ENCODE peak calls at places on chromosome 10, in seven cellular contexts. G is uterus, W is Peyer's patch, Y is HCT116, N is stomach, P is HL-60, K is heart right ventricle. E is an unnamed sample.

GRCh38 chr10:105206616-105207015 is 565.5 kb downstream of the SORCS3 start:
- DNase-seq in G (no peak), W (no peak), Y (no peak), N (no peak), P (no peak), K (no peak), E (no peak)

GRCh38 chr10:105973252-105973877 is 1191.1 kb downstream of the SORCS1 start:
- DNase-seq in G (no peak), W (no peak), Y (no peak), N (no peak), P (no peak), K (no peak), E (no peak)

GRCh38 chr10:29850371-29850770 is 209.0 kb downstream of the JCAD start:
- DNase-seq in G (no peak), W (no peak), Y (no peak), N (no peak), P (no peak), K (no peak), E (no peak)

GRCh38 chr10:6058677-6059475 is 3.3 kb downstream of the IL2RA start:
- DNase-seq in G (no peak), W (peak), Y (no peak), N (peak), P (no peak), K (no peak), E (peak)

GRCh38 chr10:32139223-32140073 is 83.2 kb upstream of the KIF5B start:
- DNase-seq in G (peak), W (peak), Y (peak), N (peak), P (peak), K (peak), E (no peak)

GRCh38 chr10:123109466-123109865 is 26.3 kb upstream of the HMX3 start:
- DNase-seq in G (no peak), W (no peak), Y (no peak), N (no peak), P (no peak), K (no peak), E (no peak)

GRCh38 chr10:77898323-77899079 is 28.1 kb downstream of the DLG5 start:
- DNase-seq in G (no peak), W (no peak), Y (no peak), N (peak), P (no peak), K (no peak), E (no peak)

GRCh38 chr10:118543714-118544400 is 51.6 kb downstream of the PRLHR start:
- DNase-seq in G (no peak), W (no peak), Y (peak), N (peak), P (no peak), K (no peak), E (peak)

GRCh38 chr10:94314913-94315545 is 47.7 kb downstream of the NOC3L start:
- DNase-seq in G (no peak), W (no peak), Y (no peak), N (no peak), P (no peak), K (no peak), E (no peak)

GRCh38 chr10:1594372-1595241 is 142.7 kb downstream of the ADARB2 start:
- DNase-seq in G (no peak), W (no peak), Y (no peak), N (no peak), P (no peak), K (no peak), E (no peak)

GRCh38 chr10:94430705-94431104 is 28.4 kb downstream of the TBC1D12 start:
- DNase-seq in G (no peak), W (no peak), Y (no peak), N (no peak), P (no peak), K (no peak), E (no peak)

DNA sequence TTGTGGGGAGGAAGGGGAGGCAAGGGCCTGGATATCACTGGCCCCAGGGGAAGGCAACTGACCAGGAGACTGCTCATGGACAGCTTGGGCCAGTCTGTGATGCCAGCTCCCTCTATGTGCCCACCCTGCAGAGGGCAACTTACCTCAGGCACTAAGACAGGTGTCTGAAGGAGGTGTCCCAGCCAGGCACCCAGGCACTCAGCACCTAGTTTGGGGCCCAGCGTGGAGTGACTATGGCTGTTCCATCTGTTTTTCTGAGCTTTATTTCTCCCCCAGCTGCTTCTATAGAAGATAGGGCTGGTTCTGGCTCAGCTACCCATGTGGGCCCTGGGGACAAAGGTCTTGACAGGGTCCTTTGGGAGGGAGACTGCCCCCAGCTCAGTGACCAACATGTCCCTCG is 150.6 kb upstream of the PCBD1 start:
- DNase-seq in G (no peak), W (no peak), Y (no peak), N (no peak), P (no peak), K (no peak), E (no peak)
- H3K4me3 ChIP-seq in G (no peak), W (no peak), Y (no peak), N (no peak), P (no peak), K (no peak), E (no peak)

DNA sequence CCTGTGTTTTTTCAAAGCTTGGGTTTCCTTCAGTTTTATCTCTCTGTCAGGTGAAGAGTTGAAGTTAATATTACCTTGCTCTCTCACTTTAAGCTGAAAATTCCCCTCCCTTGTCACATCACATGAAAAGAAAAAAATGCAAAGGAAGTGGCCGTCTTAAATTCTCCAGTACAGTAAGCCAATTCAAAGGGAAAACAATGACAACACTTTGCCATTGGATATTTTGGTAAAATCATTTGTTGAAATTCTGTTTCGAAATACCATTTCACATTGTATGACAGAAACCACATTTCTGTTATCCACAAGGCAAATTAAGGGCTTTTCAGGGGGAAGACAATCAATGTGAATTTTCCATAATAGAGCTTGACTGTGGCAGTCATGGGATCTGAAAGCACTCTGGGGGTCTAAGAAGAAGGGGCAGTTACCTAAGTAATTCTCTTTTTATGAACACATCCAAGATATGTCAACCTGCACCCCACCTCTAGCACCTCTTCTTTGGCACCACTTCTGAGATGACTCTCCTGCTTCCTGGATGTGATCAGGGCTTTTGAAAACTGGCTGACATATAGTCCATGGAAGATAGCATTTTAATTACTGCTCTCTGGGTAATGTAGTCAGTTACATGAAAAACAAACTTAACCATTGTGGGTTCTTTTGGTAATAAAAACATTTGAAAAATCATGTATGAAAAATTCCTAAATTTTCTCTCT is 63.8 kb downstream of the ENTPD1 start:
- DNase-seq in G (no peak), W (no peak), Y (no peak), N (no peak), P (no peak), K (no peak), E (no peak)
- H3K27ac ChIP-seq in G (peak), W (peak), Y (no peak), N (no peak), P (peak), K (no peak), E (no peak)

GRCh38 chr10:99235872-99236626 is 397 bp upstream of the HPSE2 start:
- DNase-seq in G (peak), W (no peak), Y (no peak), N (no peak), P (no peak), K (no peak), E (no peak)
- H3K4me3 ChIP-seq in G (peak), W (no peak), Y (no peak), N (peak), P (no peak), K (no peak), E (no peak)

DNA sequence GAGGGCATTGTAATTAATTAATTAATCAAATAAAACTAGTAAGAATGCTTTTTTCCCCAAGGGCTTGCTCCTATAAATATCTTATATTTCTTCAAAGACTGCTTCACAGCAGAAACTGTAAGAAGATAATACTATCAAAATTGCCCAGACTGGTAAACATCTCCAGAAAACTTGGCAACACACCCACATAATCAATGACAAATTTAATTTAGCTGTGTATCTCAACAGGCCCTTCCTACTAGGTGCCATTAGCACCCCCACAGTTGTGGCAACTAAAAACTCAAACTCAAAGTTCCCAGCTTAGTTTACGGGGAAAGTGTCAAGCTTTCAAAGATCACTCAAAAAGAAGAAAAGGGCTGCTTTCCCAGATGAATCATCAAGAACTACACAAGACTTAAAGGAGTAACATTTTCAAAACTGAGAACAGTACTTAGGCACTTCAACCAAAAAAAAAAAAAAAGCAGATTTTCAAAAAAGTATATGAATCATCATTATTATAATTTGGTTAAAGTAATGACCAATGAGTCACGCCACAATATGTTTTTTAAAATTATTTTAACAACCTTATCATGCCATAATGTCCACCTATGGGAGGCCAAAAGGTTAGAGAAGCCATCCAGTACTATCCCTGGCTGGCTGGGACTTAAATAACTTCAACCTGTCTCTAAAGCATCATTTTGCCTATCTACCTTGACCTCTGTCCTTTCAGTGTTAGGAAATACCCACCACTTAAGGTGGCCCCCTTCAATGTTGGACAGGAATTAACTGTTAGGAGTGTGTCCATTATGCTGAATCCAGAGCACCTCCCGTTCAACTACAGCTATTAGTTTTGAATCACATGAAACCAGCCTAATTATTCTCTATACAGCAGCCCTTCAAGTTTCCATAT is 90.8 kb downstream of the ZFAND4 start:
- DNase-seq in G (no peak), W (no peak), Y (no peak), N (no peak), P (no peak), K (no peak), E (no peak)
- H3K27ac ChIP-seq in G (no peak), W (peak), Y (no peak), N (no peak), P (no peak), K (no peak), E (peak)

GRCh38 chr10:126387041-126387908 is 1.0 kb downstream of the ADAM12 start:
- DNase-seq in G (peak), W (peak), Y (no peak), N (peak), P (no peak), K (peak), E (no peak)
- H3K4me3 ChIP-seq in G (peak), W (peak), Y (no peak), N (peak), P (no peak), K (peak), E (no peak)

GRCh38 chr10:12499066-12499465 is 149.7 kb downstream of the CAMK1D start:
- DNase-seq in G (no peak), W (no peak), Y (no peak), N (no peak), P (no peak), K (no peak), E (no peak)

GRCh38 chr10:12501324-12501723 is 152.0 kb downstream of the CAMK1D start:
- DNase-seq in G (no peak), W (no peak), Y (no peak), N (peak), P (no peak), K (no peak), E (no peak)

GRCh38 chr10:12501851-12502525 is 152.6 kb downstream of the CAMK1D start:
- DNase-seq in G (no peak), W (no peak), Y (no peak), N (peak), P (no peak), K (no peak), E (no peak)

GRCh38 chr10:12500406-12501303 is 151.3 kb downstream of the CAMK1D start:
- DNase-seq in G (no peak), W (peak), Y (no peak), N (peak), P (no peak), K (no peak), E (no peak)

DNA sequence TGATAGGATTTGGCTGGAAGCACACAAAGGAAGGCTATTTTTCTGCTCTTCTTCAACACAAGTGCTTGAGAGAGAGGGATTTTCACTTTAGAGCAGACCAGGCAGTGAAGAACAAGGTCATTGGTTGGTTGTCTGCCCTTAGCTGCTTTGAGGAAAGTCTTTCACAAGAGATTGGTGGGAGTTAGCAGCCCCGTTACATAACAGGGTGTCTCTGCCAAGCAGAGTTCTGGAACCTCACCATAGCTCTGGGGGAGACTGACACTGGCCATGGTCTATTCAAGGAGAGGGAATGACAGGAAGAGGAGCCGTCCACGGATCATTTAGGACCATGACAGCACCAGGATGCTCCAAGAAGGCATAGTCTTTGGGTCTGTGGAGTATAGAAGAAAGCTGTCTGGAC is 150.2 kb downstream of the CAMK1D start:
- DNase-seq in G (peak), W (no peak), Y (no peak), N (no peak), P (no peak), K (no peak), E (no peak)
- H3K27ac ChIP-seq in G (no peak), W (no peak), Y (no peak), N (no peak), P (no peak), K (no peak), E (no peak)

GRCh38 chr10:24209946-24210491 is 1.1 kb downstream of the KIAA1217 start:
- DNase-seq in G (peak), W (no peak), Y (no peak), N (no peak), P (no peak), K (peak), E (peak)
- H3K4me3 ChIP-seq in G (peak), W (no peak), Y (no peak), N (peak), P (no peak), K (peak), E (no peak)

DNA sequence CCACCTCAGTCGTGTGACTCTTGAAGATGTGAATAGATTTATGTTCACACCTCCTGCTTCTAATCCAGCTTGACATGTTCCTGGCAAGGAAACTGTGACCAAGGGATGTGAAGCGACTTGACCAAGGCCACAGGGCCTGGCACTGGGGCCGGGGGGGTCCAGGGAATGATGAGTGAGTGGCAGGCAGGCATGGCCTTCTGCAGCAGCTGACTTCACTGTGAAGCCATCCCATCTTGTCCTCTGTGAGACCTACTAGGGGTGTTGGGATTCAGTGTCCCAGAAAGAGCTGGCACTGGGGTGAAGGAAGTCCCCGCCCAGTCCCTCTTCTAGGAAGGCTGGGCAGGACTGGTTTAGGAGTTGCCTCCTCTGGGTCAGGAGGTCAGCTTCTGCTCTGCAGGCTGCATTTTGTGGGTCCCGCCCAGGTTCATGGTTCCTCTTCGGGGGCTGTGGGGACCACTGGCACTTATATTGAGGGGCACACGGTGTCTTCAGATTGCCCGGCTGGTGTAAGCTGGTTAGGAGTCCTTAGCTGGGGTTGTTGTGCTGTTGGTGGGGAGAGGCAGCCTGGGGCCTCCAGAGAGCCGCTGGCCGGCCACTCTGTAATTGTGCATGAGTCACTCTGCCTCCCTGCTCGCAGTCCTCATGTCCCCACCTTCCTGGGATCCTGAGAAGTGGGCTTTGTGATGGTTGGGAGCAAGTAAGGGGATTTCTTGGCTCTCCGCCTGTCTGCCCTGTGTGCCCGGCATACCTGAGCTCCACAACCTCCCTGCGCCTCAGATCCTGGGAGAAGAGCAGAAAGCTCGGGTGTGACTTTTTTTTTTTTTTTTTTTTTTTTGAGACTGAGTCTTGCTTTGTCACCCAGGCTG is 11.0 kb downstream of the ZMIZ1 start:
- DNase-seq in G (no peak), W (no peak), Y (no peak), N (no peak), P (no peak), K (peak), E (no peak)
- H3K27ac ChIP-seq in G (peak), W (peak), Y (peak), N (peak), P (peak), K (peak), E (no peak)

GRCh38 chr10:64112697-64113367 is 591.6 kb downstream of the REEP3 start:
- DNase-seq in G (no peak), W (no peak), Y (no peak), N (no peak), P (no peak), K (no peak), E (no peak)
- H3K4me3 ChIP-seq in G (no peak), W (no peak), Y (no peak), N (no peak), P (peak), K (no peak), E (no peak)

DNA sequence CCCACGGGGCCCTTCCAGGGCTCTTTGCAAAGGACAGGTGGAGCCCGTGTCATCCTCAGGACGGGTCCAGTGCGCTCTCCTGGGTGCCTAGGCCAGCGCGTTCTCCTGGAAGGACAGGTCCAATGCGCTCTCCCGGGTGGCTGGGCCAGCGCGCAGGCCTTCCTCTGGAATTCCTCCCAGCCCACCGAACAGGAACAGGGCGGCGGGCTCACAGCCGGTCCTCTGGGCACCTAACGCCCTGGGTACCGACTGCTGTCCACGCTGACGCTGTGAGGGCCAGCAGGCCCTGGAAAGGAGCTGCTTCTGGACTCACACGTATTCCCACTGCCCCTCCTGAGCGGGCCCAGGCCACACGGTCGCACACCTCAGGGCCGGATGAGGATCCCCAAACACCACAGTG is 49.3 kb downstream of the STK32C start:
- DNase-seq in G (no peak), W (no peak), Y (no peak), N (no peak), P (no peak), K (no peak), E (no peak)
- H3K27ac ChIP-seq in G (no peak), W (no peak), Y (no peak), N (no peak), P (no peak), K (no peak), E (no peak)